ENCODE peak calls at places on chromosome 7, in eight cellular contexts. N is gastrocnemius medialis; P is neural progenitor cell; W is stomach; S is tibial artery; Z is CD8-positive, alpha-beta T cell; X is fibroblast of lung; K is heart left ventricle. U is an unnamed sample.

GRCh38 chr7:191105-192034 is 1.0 kb upstream of the FAM20C start:
- DNase-seq in W (no peak), K (peak; percentile 79), P (peak; percentile 37), X (peak; percentile 90), S (peak; percentile 78), Z (no peak), N (peak; percentile 57), U (peak; percentile 60)

GRCh38 chr7:87435546-87435945 is 39.9 kb downstream of the ABCB4 start:
- DNase-seq in X (peak; percentile 8), K (no peak), W (no peak), Z (no peak), P (no peak), N (no peak), S (no peak), U (no peak)

GRCh38 chr7:155356323-155357105 is 58.8 kb downstream of the INSIG1 start:
- DNase-seq in S (peak; percentile 48), P (peak; percentile 76), N (no peak), Z (no peak), W (no peak), K (no peak), X (no peak), U (peak; percentile 15)

GRCh38 chr7:52154382-52154781 is 837.8 kb upstream of the COBL start:
- DNase-seq in S (no peak), N (no peak), X (no peak), K (no peak), W (no peak), P (no peak), Z (no peak), U (no peak)

GRCh38 chr7:51327287-51327717 is 10.7 kb upstream of the COBL start:
- DNase-seq in X (no peak), S (no peak), P (peak; percentile 14), Z (no peak), N (no peak), K (no peak), W (no peak), U (no peak)

GRCh38 chr7:25361388-25361787 is 133.1 kb upstream of the NPVF start:
- DNase-seq in P (no peak), Z (no peak), X (no peak), W (no peak), S (no peak), N (no peak), K (no peak), U (no peak)

GRCh38 chr7:114953724-114954123 is 31.8 kb downstream of the MDFIC start:
- DNase-seq in N (no peak), P (no peak), Z (no peak), K (no peak), W (no peak), S (no peak), X (no peak), U (no peak)

GRCh38 chr7:88395720-88396119 is 89.0 kb upstream of the STEAP4 start:
- DNase-seq in N (no peak), K (no peak), W (no peak), S (no peak), Z (no peak), P (no peak), X (no peak), U (no peak)

GRCh38 chr7:151024435-151025056 is at the start of gene ATG9B:
- DNase-seq in X (no peak), Z (no peak), K (no peak), W (no peak), P (no peak), S (no peak), N (no peak), U (no peak)

GRCh38 chr7:75891815-75892411 is 13.1 kb downstream of the RHBDD2 start:
- DNase-seq in X (no peak), W (no peak), P (no peak), Z (no peak), S (no peak), K (no peak), N (no peak), U (no peak)

GRCh38 chr7:31981874-31982390 is 88.3 kb downstream of the PDE1C start:
- DNase-seq in P (no peak), N (no peak), X (no peak), Z (no peak), S (no peak), W (no peak), K (no peak), U (no peak)

GRCh38 chr7:148058092-148058491 is 532.5 kb upstream of the C7orf33 start:
- DNase-seq in S (no peak), P (no peak), X (no peak), K (no peak), W (no peak), N (no peak), Z (no peak), U (no peak)

GRCh38 chr7:119197872-119198527 is 973.5 kb downstream of the ANKRD7 start:
- DNase-seq in X (peak; percentile 70), N (no peak), K (no peak), W (peak; percentile 42), Z (no peak), S (no peak), P (peak; percentile 83), U (no peak)

GRCh38 chr7:521221-522070 is 1.8 kb upstream of the PDGFA start:
- DNase-seq in N (no peak), P (peak; percentile 65), Z (no peak), K (peak; percentile 92), W (peak; percentile 79), X (no peak), S (peak; percentile 87), U (no peak)

GRCh38 chr7:70322786-70323185 is 724.5 kb downstream of the AUTS2 start:
- DNase-seq in N (no peak), K (no peak), Z (no peak), S (no peak), W (no peak), X (no peak), P (no peak), U (no peak)

GRCh38 chr7:2141656-2142055 is 91.1 kb downstream of the MAD1L1 start:
- DNase-seq in N (no peak), P (no peak), K (no peak), Z (no peak), W (no peak), X (no peak), S (no peak), U (no peak)

GRCh38 chr7:78863248-78863647 is 590.2 kb downstream of the MAGI2 start:
- DNase-seq in S (no peak), Z (no peak), X (peak; percentile 3), W (no peak), N (no peak), P (peak; percentile 54), K (peak; percentile 28), U (no peak)

DNA sequence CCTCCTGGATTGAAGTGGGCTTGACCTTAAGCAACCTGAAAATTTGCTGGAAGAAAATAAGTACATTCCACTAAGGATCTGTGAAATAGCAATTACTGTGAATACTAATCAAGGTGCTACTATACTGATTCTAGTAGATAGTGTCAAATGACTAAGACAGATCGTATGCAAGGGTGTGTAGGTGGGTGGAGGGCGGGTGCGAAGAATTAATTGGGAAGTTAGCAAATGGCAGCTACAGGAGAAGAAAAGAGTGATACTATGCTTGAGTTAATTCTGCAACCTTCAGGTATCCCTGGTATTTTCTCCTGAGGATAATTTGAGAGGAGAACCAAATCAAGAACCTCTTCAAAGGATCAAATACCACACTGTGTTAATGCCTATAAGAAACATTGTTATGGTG is 501.9 kb downstream of the INHBA start:
- DNase-seq in W (no peak), Z (no peak), X (no peak), K (no peak), S (no peak), N (no peak), P (no peak), U (no peak)
- H3K4me1 ChIP-seq in W (no peaks in the 10 kb centered on the region), Z (no peaks in the 10 kb centered on the region), X (no peaks in the 10 kb centered on the region), K (no peaks in the 10 kb centered on the region), S (no peaks in the 10 kb centered on the region), N (no peaks in the 10 kb centered on the region), P (no peaks in the 10 kb centered on the region), U (no peaks in the 10 kb centered on the region)

GRCh38 chr7:39978252-39978934 is 28.3 kb downstream of the CDK13 start:
- DNase-seq in X (no peak), W (no peak), K (no peak), Z (no peak), S (no peak), N (no peak), P (no peak), U (no peak)
- H3K9me3 ChIP-seq in X (no peaks in the 10 kb centered on the region), W (no peaks in the 10 kb centered on the region), K (no peaks in the 10 kb centered on the region), Z (no peaks in the 10 kb centered on the region), S (no peaks in the 10 kb centered on the region), N (no peaks in the 10 kb centered on the region), P (no peaks in the 10 kb centered on the region), U (no peaks in the 10 kb centered on the region)

GRCh38 chr7:23662124-23662982 is 17.6 kb upstream of the FAM221A start:
- DNase-seq in N (no peak), P (peak; percentile 42), Z (no peak), X (no peak), K (no peak), W (no peak), S (no peak), U (no peak)
- TF ChIP-seq CTCF in N (no peak), P (no peak), Z (no peak), X (no peak), K (no peak), W (no peak), S (no peak), U (no peak)

GRCh38 chr7:73719806-73720169 is 319 bp upstream of the STX1A start:
- DNase-seq in Z (no peak), X (no peak), S (no peak), N (no peak), K (no peak), W (no peak), P (no peak), U (no peak)

GRCh38 chr7:73717025-73717807 is 2.3 kb downstream of the STX1A start:
- DNase-seq in K (no peak), W (no peak), Z (no peak), X (peak; percentile 61), P (no peak), S (no peak), N (no peak), U (no peak)

GRCh38 chr7:73717991-73718405 is 1.5 kb downstream of the STX1A start:
- DNase-seq in Z (peak; percentile 70), W (no peak), P (no peak), N (no peak), S (no peak), K (no peak), X (peak; percentile 64), U (no peak)

GRCh38 chr7:73718905-73719805 is at the start of gene STX1A:
- DNase-seq in X (peak; percentile 56), N (peak; percentile 62), K (peak; percentile 73), P (peak; percentile 92), W (peak; percentile 77), S (no peak), Z (peak; percentile 67), U (peak; percentile 72)

DNA sequence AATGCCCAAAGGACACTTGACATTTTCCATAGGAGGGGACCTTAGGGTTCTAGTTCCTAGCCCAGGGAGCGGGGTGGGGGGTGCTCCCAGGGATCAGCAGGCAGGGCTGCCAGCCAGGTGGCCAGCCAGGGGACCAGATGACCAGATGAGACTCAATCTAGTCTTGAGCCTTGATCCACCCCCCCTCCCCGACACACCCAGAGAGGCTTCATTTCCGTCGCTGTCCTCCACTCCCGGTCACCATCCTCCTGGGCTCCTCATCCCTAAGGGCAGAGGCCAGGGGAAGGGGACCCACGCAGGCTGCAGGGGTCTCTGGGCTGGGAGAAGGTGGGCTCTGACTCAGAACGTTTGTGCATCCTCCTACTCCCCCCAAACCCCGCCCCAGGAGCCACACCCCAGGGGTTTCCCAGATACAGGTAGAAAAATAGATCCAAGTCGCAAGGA is 1.0 kb downstream of the STX1A start:
- DNase-seq in W (no peak), K (no peak), P (no peak), N (no peak), X (no peak), S (no peak), Z (no peak), U (no peak)
- H3K4me1 ChIP-seq in W (peaks cover 48% of the 10 kb centered on the region), K (peaks cover 7% of the 10 kb centered on the region), P (no peaks in the 10 kb centered on the region), N (peaks cover 10% of the 10 kb centered on the region), X (peaks cover 28% of the 10 kb centered on the region), S (peaks cover 58% of the 10 kb centered on the region), Z (peaks cover 28% of the 10 kb centered on the region), U (peaks cover 17% of the 10 kb centered on the region)

U was measured in psoas muscle.